ENCODE peak calls at places on chromosomes 16 and 17, in six cellular contexts. T, R, W, M, E and Q are unnamed samples.
A peak's percentile ranks its signal among the peaks of the same experiment; 100 is the strongest.

GRCh38 chr16:79076039-79076767 is 524.3 kb downstream of the MAF start:
- DNase-seq in E (no peak), T (no peak), M (no peak), W (no peak), R (no peak), Q (no peak)

GRCh38 chr16:73743665-73744496 is 552.7 kb upstream of the PSMD7 start:
- DNase-seq in M (peak; percentile 39), W (no peak), R (no peak), E (no peak), T (no peak), Q (peak; percentile 4)

GRCh38 chr16:57764341-57765159 is 29.0 kb downstream of the KATNB1 start:
- DNase-seq in T (peak; percentile 46), M (peak; percentile 81), R (peak; percentile 3), E (peak; percentile 71), W (peak; percentile 99), Q (peak; percentile 98)

GRCh38 chr16:48210747-48211146 is 33.4 kb upstream of the LONP2 start:
- DNase-seq in M (no peak), W (no peak), R (no peak), E (no peak), T (no peak), Q (no peak)

GRCh38 chr16:14486520-14487303 is 143.3 kb downstream of the PARN start:
- DNase-seq in W (peak; percentile 84), M (peak; percentile 30), R (no peak), E (peak; percentile 91), T (peak; percentile 98), Q (peak; percentile 93)

GRCh38 chr17:28947639-28948038 is 3.7 kb downstream of the PHF12 start:
- DNase-seq in M (no peak), E (no peak), T (no peak), R (no peak), W (no peak), Q (no peak)

GRCh38 chr17:56499799-56500388 is 93.6 kb upstream of the NOG start:
- DNase-seq in E (peak; percentile 47), R (no peak), T (peak; percentile 24), M (peak; percentile 71), W (peak; percentile 19), Q (peak; percentile 66)

GRCh38 chr17:42679001-42679491 is 2.3 kb upstream of the PLEKHH3 start:
- DNase-seq in W (peak; percentile 64), R (no peak), M (peak; percentile 68), T (peak; percentile 66), E (peak; percentile 28), Q (peak; percentile 57)

GRCh38 chr17:3557768-3558583 is at the start of gene TRPV3:
- DNase-seq in E (no peak), R (peak; percentile 66), W (peak; percentile 79), T (no peak), M (no peak), Q (no peak)

GRCh38 chr16:50902457-50902856 is 160.6 kb downstream of the CYLD start:
- DNase-seq in M (peak; percentile 40), E (no peak), W (no peak), R (no peak), T (no peak), Q (no peak)

GRCh38 chr17:74199306-74200092 is 4.0 kb upstream of the RPL38 start:
- DNase-seq in E (peak; percentile 50), W (peak; percentile 82), M (peak; percentile 61), T (peak; percentile 52), R (no peak), Q (peak; percentile 73)

GRCh38 chr17:29147682-29148081 is 32.5 kb downstream of the MYO18A start:
- DNase-seq in T (peak; percentile 37), W (no peak), M (no peak), E (no peak), R (no peak), Q (no peak)

GRCh38 chr16:65106792-65107191 is 15.1 kb downstream of the CDH11 start:
- DNase-seq in W (no peak), M (no peak), E (no peak), T (no peak), R (no peak), Q (no peak)

GRCh38 chr17:57421393-57421717 is 165.0 kb downstream of the MSI2 start:
- DNase-seq in E (no peak), T (no peak), M (no peak), W (no peak), R (no peak), Q (no peak)

GRCh38 chr16:69108069-69108904 is 2.8 kb downstream of the HAS3 start:
- DNase-seq in W (no peak), M (no peak), T (no peak), R (no peak), E (no peak), Q (no peak)

GRCh38 chr16:19291459-19291858 is 5.9 kb downstream of the CLEC19A start:
- DNase-seq in M (no peak), T (no peak), R (no peak), W (no peak), E (peak; percentile 15), Q (peak; percentile 60)

GRCh38 chr17:3029213-3029913 is 34.0 kb downstream of the OR1D5 start:
- DNase-seq in E (no peak), W (no peak), R (no peak), T (no peak), M (no peak), Q (no peak)

GRCh38 chr17:33494156-33494555 is 201.1 kb upstream of the ASIC2 start:
- DNase-seq in T (no peak), M (no peak), W (no peak), R (no peak), E (no peak), Q (no peak)

GRCh38 chr16:88284626-88285513 is 97.9 kb upstream of the ZNF469 start:
- DNase-seq in T (no peak), W (no peak), M (no peak), R (no peak), E (no peak), Q (no peak)

GRCh38 chr17:81334987-81335386 is 39.9 kb upstream of the SLC38A10 start:
- DNase-seq in R (no peak), W (no peak), T (no peak), E (no peak), M (no peak), Q (no peak)

GRCh38 chr17:81336930-81337325 is 41.8 kb upstream of the SLC38A10 start:
- DNase-seq in M (no peak), E (no peak), T (no peak), W (no peak), R (no peak), Q (no peak)

GRCh38 chr17:81334419-81334896 is 39.4 kb upstream of the SLC38A10 start:
- DNase-seq in T (no peak), W (no peak), M (no peak), R (no peak), E (no peak), Q (no peak)

GRCh38 chr17:81336296-81336929 is 41.3 kb upstream of the SLC38A10 start:
- DNase-seq in W (no peak), T (no peak), E (no peak), R (no peak), M (no peak), Q (no peak)

GRCh38 chr17:81335388-81336157 is 40.5 kb upstream of the SLC38A10 start:
- DNase-seq in M (no peak), T (no peak), E (no peak), W (no peak), R (no peak), Q (peak; percentile 58)
- TF ChIP-seq MYC in M (no peak), T (no peak), E (no peak), W (no peak), R (no peak), Q (no peak)

DNA sequence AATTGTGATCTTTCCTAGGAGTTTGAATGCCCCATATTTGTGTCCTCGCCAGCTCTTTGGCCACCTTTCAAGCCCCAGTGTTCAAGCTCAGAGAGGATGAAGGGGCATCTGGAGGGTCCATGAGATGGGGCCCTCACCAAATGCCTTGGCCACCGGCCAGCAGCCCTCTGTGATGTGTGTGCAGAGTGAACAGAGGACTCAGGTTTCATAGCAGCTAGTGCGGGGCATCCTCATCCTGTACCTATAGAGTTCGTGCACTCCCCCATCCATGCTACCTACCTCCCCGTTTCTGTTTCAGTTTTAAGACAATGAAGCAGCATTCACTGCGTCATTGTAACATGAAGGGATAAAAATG is 140.7 kb downstream of the RAB11FIP4 start:
- DNase-seq in T (no peak), R (no peak), W (no peak), E (no peak), M (no peak), Q (no peak)
- TF ChIP-seq MYC in T (no peak), R (no peak), W (no peak), E (no peak), M (no peak), Q (no peak)

DNA sequence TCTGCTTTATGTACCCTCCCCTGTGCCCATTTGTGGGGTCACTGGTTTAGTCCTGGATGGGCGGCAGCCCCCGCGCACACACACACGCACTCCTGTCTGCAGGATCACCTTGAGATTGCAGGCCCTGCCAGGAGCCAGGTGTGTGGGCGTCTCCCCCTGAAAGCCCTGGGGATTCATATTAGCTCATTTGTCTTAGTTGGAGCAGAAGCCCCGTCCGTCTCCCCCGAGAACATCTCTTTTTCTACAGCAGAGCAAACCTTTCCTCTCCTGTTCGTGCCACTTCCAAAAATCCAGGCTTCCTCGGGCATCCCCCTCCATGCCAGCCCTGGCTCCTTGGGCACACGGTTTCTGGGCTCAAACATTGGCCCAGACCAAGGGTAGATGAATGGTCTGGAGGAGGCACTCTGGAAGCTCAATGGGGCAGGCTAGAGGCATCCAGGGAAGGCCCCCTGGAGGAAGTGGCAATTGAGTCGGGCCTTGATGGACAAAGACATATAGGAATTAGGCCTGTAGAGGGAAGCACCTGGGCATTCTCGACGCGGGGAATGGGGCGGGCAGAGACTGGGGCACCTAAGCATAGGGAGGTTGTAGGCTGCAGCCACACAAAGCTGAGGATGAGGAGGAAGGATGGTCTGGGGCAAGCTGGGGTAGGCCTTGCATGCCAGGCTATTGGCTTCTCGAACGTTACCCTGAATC is 218.5 kb upstream of the GSE1 start:
- DNase-seq in T (no peak), W (no peak), E (no peak), R (no peak), M (no peak), Q (no peak)
- TF ChIP-seq MYC in T (no peak), W (no peak), E (no peak), R (no peak), M (no peak), Q (no peak)

DNA sequence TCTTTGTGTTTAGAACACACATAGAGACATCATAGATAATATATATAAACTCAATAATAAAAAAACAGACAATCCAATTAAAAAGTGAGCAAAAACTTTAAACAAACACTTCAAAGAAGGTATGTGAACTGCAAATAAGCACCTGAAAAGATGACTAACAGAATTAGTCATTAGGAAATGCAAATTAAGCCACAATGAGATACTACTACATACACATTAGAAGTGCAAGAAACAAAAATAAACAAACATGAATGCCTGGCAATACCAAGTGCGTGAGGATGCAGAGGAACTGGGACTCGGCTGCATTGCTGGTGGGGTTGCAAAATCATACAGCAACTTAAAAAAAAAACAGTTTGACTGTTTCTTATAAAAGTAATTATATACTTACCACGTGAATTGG is 799.0 kb downstream of the KCNJ2 start:
- DNase-seq in E (no peak), W (no peak), T (no peak), R (no peak), M (no peak), Q (no peak)
- TF ChIP-seq MYC in E (no peak), W (no peak), T (no peak), R (no peak), M (no peak), Q (no peak)

GRCh38 chr17:40307001-40307690 is 1.8 kb upstream of the RARA start:
- DNase-seq in W (no peak), R (no peak), M (peak; percentile 49), T (no peak), E (no peak), Q (no peak)
- TF ChIP-seq MYC in W (no peak), R (no peak), M (no peak), T (no peak), E (no peak), Q (no peak)

GRCh38 chr17:15121426-15121825 is 143.7 kb downstream of the PMP22 start:
- DNase-seq in W (no peak), M (no peak), E (no peak), R (no peak), T (no peak), Q (no peak)
- TF ChIP-seq MYC in W (no peak), M (no peak), E (no peak), R (no peak), T (no peak), Q (no peak)